ENCODE peak calls at places on chromosomes 4 and X, in nine cellular contexts. I, M, P, A, V, L, B, X and O are unnamed samples.
A peak's percentile ranks its signal among the peaks of the same experiment; 100 is the strongest.

GRCh38 chrX:70134116-70134477 is 850 bp downstream of the IGBP1 start:
- DNase-seq in I (peak; percentile 59), M (peak; percentile 4), P (no peak), A (no peak), V (no peak), L (no peak), B (no peak), X (peak; percentile 34), O (no peak)

GRCh38 chrX:2228466-2228865 is 272.3 kb downstream of the DHRSX start:
- DNase-seq in I (no peak), M (no peak), P (no peak), A (no peak), V (no peak), L (no peak), B (no peak), X (no peak), O (no peak)

GRCh38 chrX:52346462-52347165 is 22.2 kb upstream of the XAGE2 start:
- DNase-seq in I (no peak), M (peak; percentile 60), P (no peak), A (no peak), V (no peak), L (no peak), B (no peak), X (no peak), O (no peak)

GRCh38 chr4:48905363-48906015 is 1.1 kb downstream of the OCIAD2 start:
- DNase-seq in I (peak; percentile 6), M (no peak), P (no peak), A (no peak), V (no peak), L (no peak), B (no peak), X (peak; percentile 43), O (no peak)

GRCh38 chr4:4614925-4615678 is 73.3 kb upstream of the STX18 start:
- DNase-seq in I (no peak), M (no peak), P (no peak), A (no peak), V (no peak), L (no peak), B (no peak), X (peak; percentile 26), O (no peak)

GRCh38 chr4:139144911-139145551 is 32.0 kb downstream of the ELF2 start:
- DNase-seq in I (peak; percentile 9), M (no peak), P (no peak), A (no peak), V (no peak), L (no peak), B (peak; percentile 43), X (no peak), O (peak; percentile 78)

GRCh38 chr4:15926486-15926885 is 12.1 kb downstream of the FGFBP1 start:
- DNase-seq in I (no peak), M (no peak), P (no peak), A (no peak), V (no peak), L (no peak), B (no peak), X (no peak), O (no peak)

GRCh38 chr4:15755321-15755750 is 22.8 kb upstream of the CD38 start:
- DNase-seq in I (no peak), M (peak; percentile 79), P (peak; percentile 42), A (no peak), V (no peak), L (no peak), B (no peak), X (peak; percentile 69), O (no peak)

GRCh38 chr4:88609387-88609786 is 17.1 kb downstream of the HERC3 start:
- DNase-seq in I (no peak), M (no peak), P (no peak), A (no peak), V (no peak), L (no peak), B (no peak), X (no peak), O (no peak)

GRCh38 chr4:183355405-183355804 is 33.2 kb upstream of the CLDN24 start:
- DNase-seq in I (no peak), M (no peak), P (no peak), A (no peak), V (no peak), L (no peak), B (no peak), X (peak; percentile 81), O (no peak)

GRCh38 chrX:150730719-150731118 is 37.5 kb downstream of the MTMR1 start:
- DNase-seq in I (no peak), M (no peak), P (no peak), A (no peak), V (no peak), L (no peak), B (no peak), X (peak; percentile 37), O (no peak)

GRCh38 chr4:3420956-3421355 is 20.8 kb upstream of the HGFAC start:
- DNase-seq in I (no peak), M (no peak), P (no peak), A (peak; percentile 7), V (no peak), L (no peak), B (no peak), X (no peak), O (no peak)

GRCh38 chrX:70664726-70665125 is 220.1 kb downstream of the DLG3 start:
- DNase-seq in I (peak; percentile 17), M (peak; percentile 9), P (no peak), A (no peak), V (no peak), L (no peak), B (peak; percentile 24), X (peak; percentile 42), O (peak; percentile 1)

GRCh38 chr4:158129649-158130048 is 43.2 kb downstream of the GASK1B start:
- DNase-seq in I (no peak), M (no peak), P (no peak), A (no peak), V (no peak), L (no peak), B (no peak), X (no peak), O (no peak)

GRCh38 chr4:37243061-37243460 is 1.5 kb upstream of the NWD2 start:
- DNase-seq in I (no peak), M (no peak), P (no peak), A (no peak), V (no peak), L (no peak), B (no peak), X (no peak), O (no peak)

GRCh38 chr4:82776925-82777542 is 21.6 kb downstream of the SCD5 start:
- DNase-seq in I (no peak), M (no peak), P (no peak), A (no peak), V (no peak), L (no peak), B (no peak), X (peak; percentile 33), O (no peak)